ENCODE peak calls at places on chromosome 5, in four cellular contexts. L, Y, Q and W are unnamed samples.

GRCh38 chr5:15425802-15426201 is 74.2 kb upstream of the FBXL7 start:
- DNase-seq in Q (no peak), Y (no peak), L (no peak), W (no peak)

GRCh38 chr5:157263586-157264090 is 2.3 kb upstream of the CYFIP2 start:
- DNase-seq in Q (no peak), L (no peak), Y (no peak), W (no peak)

GRCh38 chr5:115484368-115484767 is 60.2 kb downstream of the FEM1C start:
- DNase-seq in Q (no peak), L (no peak), Y (no peak), W (no peak)

GRCh38 chr5:82356808-82357671 is 78.9 kb upstream of the RPS23 start:
- DNase-seq in Y (no peak), Q (peak; percentile 86), L (peak; percentile 33), W (peak; percentile 86)

GRCh38 chr5:132180134-132180745 is 47.4 kb downstream of the P4HA2 start:
- DNase-seq in Q (no peak), Y (peak; percentile 69), L (no peak), W (no peak)

GRCh38 chr5:98796197-98796972 is 22.9 kb downstream of the RGMB start:
- DNase-seq in L (no peak), Q (peak; percentile 25), Y (peak; percentile 68), W (no peak)

GRCh38 chr5:586751-587285 is 25.3 kb upstream of the CEP72 start:
- DNase-seq in Y (no peak), Q (no peak), L (no peak), W (no peak)

GRCh38 chr5:108650997-108651396 is 96.7 kb upstream of the FER start:
- DNase-seq in Q (no peak), Y (no peak), L (no peak), W (no peak)

GRCh38 chr5:4362411-4362810 is 766.8 kb downstream of the IRX1 start:
- DNase-seq in Q (no peak), Y (no peak), L (no peak), W (no peak)

GRCh38 chr5:31846934-31847333 is 208.0 kb downstream of the PDZD2 start:
- DNase-seq in Y (peak; percentile 66), Q (no peak), L (no peak), W (no peak)

GRCh38 chr5:60843693-60844428 is at the start of gene ELOVL7:
- DNase-seq in L (no peak), Q (no peak), Y (peak; percentile 87), W (no peak)

GRCh38 chr5:158135682-158136176 is 276.8 kb upstream of the CLINT1 start:
- DNase-seq in L (no peak), Y (no peak), Q (no peak), W (no peak)

GRCh38 chr5:54601393-54601792 is 83.8 kb downstream of the SNX18 start:
- DNase-seq in L (no peak), Y (no peak), Q (no peak), W (no peak)

GRCh38 chr5:44046581-44047327 is 342.5 kb downstream of the FGF10 start:
- DNase-seq in L (no peak), Y (no peak), Q (no peak), W (no peak)

GRCh38 chr5:175797521-175798038 is 73.8 kb upstream of the CPLX2 start:
- DNase-seq in L (no peak), Y (peak; percentile 78), Q (no peak), W (no peak)

GRCh38 chr5:174045470-174046025 is at the start of gene NSG2:
- DNase-seq in L (peak; percentile 4), Q (no peak), Y (peak; percentile 85), W (no peak)

GRCh38 chr5:137252513-137252912 is 246.6 kb downstream of the SPOCK1 start:
- DNase-seq in L (no peak), Q (no peak), Y (no peak), W (no peak)

GRCh38 chr5:138336952-138337684 is 948 bp upstream of the FAM53C start:
- DNase-seq in Y (peak; percentile 87), Q (no peak), L (no peak), W (peak; percentile 73)

GRCh38 chr5:1381370-1382247 is 36.7 kb upstream of the CLPTM1L start:
- DNase-seq in Y (no peak), L (no peak), Q (no peak), W (no peak)

GRCh38 chr5:763397-763796 is 21.1 kb downstream of the ZDHHC11B start:
- DNase-seq in Y (peak; percentile 26), Q (no peak), L (no peak), W (no peak)

GRCh38 chr5:119347996-119348395 is 7.8 kb upstream of the TNFAIP8 start:
- DNase-seq in Y (peak; percentile 24), L (no peak), Q (no peak), W (no peak)

GRCh38 chr5:166428264-166428663 is 1863.2 kb upstream of the WWC1 start:
- DNase-seq in L (no peak), Y (no peak), Q (no peak), W (no peak)

GRCh38 chr5:41071975-41072374 is 833 bp upstream of the MROH2B start:
- DNase-seq in L (no peak), Y (no peak), Q (no peak), W (no peak)

GRCh38 chr5:73381587-73382411 is 66.8 kb downstream of the FOXD1 start:
- DNase-seq in L (no peak), Y (peak; percentile 57), Q (no peak), W (no peak)

GRCh38 chr5:31531543-31531887 is 378 bp downstream of the DROSHA start:
- DNase-seq in Y (peak; percentile 50), Q (no peak), L (no peak), W (no peak)

GRCh38 chr5:132260051-132260450 is 2.6 kb downstream of the PDLIM4 start:
- DNase-seq in Q (no peak), L (no peak), Y (peak; percentile 33), W (no peak)

GRCh38 chr5:86894006-86894560 is 276.3 kb downstream of the COX7C start:
- DNase-seq in Y (no peak), L (no peak), Q (no peak), W (no peak)

GRCh38 chr5:54217826-54218503 is 92.4 kb downstream of the ARL15 start:
- DNase-seq in Y (peak; percentile 45), L (no peak), Q (peak; percentile 4), W (no peak)

GRCh38 chr5:109349419-109349818 is 60.4 kb downstream of the PJA2 start:
- DNase-seq in Q (no peak), L (no peak), Y (no peak), W (no peak)

DNA sequence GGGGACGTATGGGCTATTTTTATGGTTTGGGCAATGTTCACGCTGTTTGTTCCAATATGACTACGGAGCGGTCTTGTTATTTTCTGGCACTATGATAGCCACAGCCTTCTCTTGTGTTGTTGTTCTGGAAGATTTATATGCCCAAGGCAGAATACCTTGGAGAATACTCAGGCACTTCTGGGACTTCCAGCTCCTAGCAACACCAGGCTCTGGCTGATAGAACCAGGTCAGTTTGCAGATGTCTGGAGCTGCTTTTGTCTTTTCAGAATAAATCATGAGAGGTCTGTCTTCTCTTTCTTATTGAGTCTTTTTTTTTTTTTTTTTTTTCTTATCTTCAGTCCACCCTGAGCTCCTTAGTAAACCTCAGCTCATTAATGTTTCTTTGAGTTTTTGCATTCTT is 262.5 kb downstream of the MED10 start:
- DNase-seq in Y (no peak), L (no peak), Q (no peak), W (no peak)
- H3K27ac ChIP-seq in Y (no peak overlapping the region), L (no peak overlapping the region), Q (no peak overlapping the region), W (no peak overlapping the region)

GRCh38 chr5:163456840-163457239 is 3.1 kb downstream of the NUDCD2 start:
- DNase-seq in L (no peak), Y (no peak), Q (no peak), W (no peak)

GRCh38 chr5:163459465-163459887 is 426 bp downstream of the NUDCD2 start:
- DNase-seq in L (no peak), Q (no peak), Y (no peak), W (no peak)

GRCh38 chr5:163460562-163461176 is at the start of gene HMMR:
- DNase-seq in Y (peak; percentile 16), Q (no peak), L (no peak), W (no peak)

GRCh38 chr5:163459888-163460561 is at the start of gene NUDCD2:
- DNase-seq in Q (peak; percentile 97), L (peak; percentile 83), Y (peak; percentile 88), W (peak; percentile 85)

DNA sequence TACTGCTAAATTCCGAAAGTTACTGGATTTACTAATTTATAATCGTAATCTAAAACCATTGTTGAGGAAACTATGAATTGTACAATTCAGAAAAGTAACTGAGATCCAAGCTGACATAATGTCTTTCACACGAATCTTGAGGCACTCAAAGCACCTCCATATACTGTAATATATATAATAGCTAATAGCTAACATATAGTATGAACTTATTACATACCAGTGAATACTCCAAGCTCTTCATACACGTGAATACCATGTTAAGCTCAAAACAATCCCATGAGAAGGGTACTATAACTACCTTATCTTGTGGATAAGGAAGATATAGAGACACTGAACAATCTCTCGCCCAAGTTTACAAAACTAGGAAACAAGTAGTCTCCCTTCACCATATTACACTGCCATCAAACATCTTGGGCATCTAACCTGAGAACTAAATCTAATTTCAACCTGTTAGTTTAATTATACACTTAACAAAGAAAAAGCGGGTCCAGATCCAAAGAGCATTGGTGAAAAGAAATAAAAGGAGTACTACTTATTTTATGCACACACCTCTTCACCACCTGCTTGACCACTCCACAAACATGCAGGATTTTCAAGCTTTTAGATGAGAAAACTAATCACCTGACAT is 1.0 kb downstream of the NUDCD2 start:
- DNase-seq in Q (no peak), L (no peak), Y (no peak), W (no peak)
- H3K4me1 ChIP-seq in Q (peaks cover 30% of the 10 kb centered on the region), L (peaks cover 45% of the 10 kb centered on the region), Y (peaks cover 12% of the 10 kb centered on the region), W (peaks cover 43% of the 10 kb centered on the region)

GRCh38 chr5:179275381-179275878 is 69.8 kb downstream of the ADAMTS2 start:
- DNase-seq in L (no peak), Y (no peak), Q (no peak), W (no peak)
- H3K27ac ChIP-seq in L (peak overlapping the region; percentile 81), Y (no peak overlapping the region), Q (no peak overlapping the region), W (peak overlapping the region; percentile 81)

GRCh38 chr5:139687656-139688055 is 39.5 kb downstream of the CXXC5 start:
- DNase-seq in Y (no peak), L (no peak), Q (no peak), W (no peak)
- H3K4me1 ChIP-seq in Y (peaks cover 28% of the 10 kb centered on the region), L (peaks cover 42% of the 10 kb centered on the region), Q (no peaks in the 10 kb centered on the region), W (peaks cover 19% of the 10 kb centered on the region)

GRCh38 chr5:66710557-66710956 is 114.4 kb downstream of the MAST4 start:
- DNase-seq in Q (no peak), Y (no peak), L (no peak), W (no peak)

GRCh38 chr5:66713998-66714397 is 117.8 kb downstream of the MAST4 start:
- DNase-seq in Y (no peak), Q (no peak), L (no peak), W (no peak)

GRCh38 chr5:66708368-66708767 is 112.2 kb downstream of the MAST4 start:
- DNase-seq in Q (no peak), Y (no peak), L (no peak), W (no peak)
- H3K27ac ChIP-seq in Q (no peak overlapping the region), Y (no peak overlapping the region), L (no peak overlapping the region), W (no peak overlapping the region)

GRCh38 chr5:142324871-142325676 is at the start of gene SPRY4:
- DNase-seq in Y (peak; percentile 95), L (peak; percentile 31), Q (peak; percentile 81), W (peak; percentile 79)
- H3K4me1 ChIP-seq in Y (peaks cover 31% of the 10 kb centered on the region), L (peaks cover 71% of the 10 kb centered on the region), Q (peaks cover 25% of the 10 kb centered on the region), W (peaks cover 27% of the 10 kb centered on the region)